ENCODE peak calls at places on chromosomes 13 and 19, in seven cellular contexts. One of them, this sample, is unnamed.

GRCh38 chr13:94157705-94158218 is 321.7 kb downstream of the DCT start:
- DNase-seq in PC-3: no peak
- DNase-seq in NB4: no peak
- DNase-seq in right cardiac atrium: no peak
- DNase-seq in BE2C: no peak
- DNase-seq in Peyer's patch: no peak
- DNase-seq in PC-9: no peak
- DNase-seq in this sample: no peak

GRCh38 chr13:76000131-76000530 is 364.0 kb downstream of the LMO7 start:
- DNase-seq in NB4: peak; percentile 41
- DNase-seq in PC-3: no peak
- DNase-seq in PC-9: no peak
- DNase-seq in Peyer's patch: no peak
- DNase-seq in BE2C: no peak
- DNase-seq in right cardiac atrium: no peak
- DNase-seq in this sample: no peak

GRCh38 chr13:97892717-97893116 is 60.8 kb upstream of the IPO5 start:
- DNase-seq in NB4: no peak
- DNase-seq in right cardiac atrium: no peak
- DNase-seq in PC-3: peak; percentile 41
- DNase-seq in PC-9: no peak
- DNase-seq in BE2C: no peak
- DNase-seq in Peyer's patch: no peak
- DNase-seq in this sample: no peak

GRCh38 chr13:26558074-26558805 is 757 bp downstream of the WASF3 start:
- DNase-seq in NB4: no peak
- DNase-seq in Peyer's patch: no peak
- DNase-seq in BE2C: no peak
- DNase-seq in PC-3: no peak
- DNase-seq in PC-9: no peak
- DNase-seq in right cardiac atrium: peak; percentile 33
- DNase-seq in this sample: no peak

GRCh38 chr13:65912516-65912915 is 1317.6 kb downstream of the PCDH9 start:
- DNase-seq in right cardiac atrium: no peak
- DNase-seq in Peyer's patch: no peak
- DNase-seq in BE2C: no peak
- DNase-seq in PC-9: no peak
- DNase-seq in PC-3: no peak
- DNase-seq in NB4: no peak
- DNase-seq in this sample: no peak

GRCh38 chr13:71412231-71412630 is 454.8 kb downstream of the DACH1 start:
- DNase-seq in right cardiac atrium: no peak
- DNase-seq in Peyer's patch: no peak
- DNase-seq in PC-9: no peak
- DNase-seq in PC-3: no peak
- DNase-seq in NB4: no peak
- DNase-seq in BE2C: no peak
- DNase-seq in this sample: no peak

GRCh38 chr19:2043864-2044708 is 7.0 kb downstream of the MKNK2 start:
- DNase-seq in BE2C: no peak
- DNase-seq in PC-3: no peak
- DNase-seq in PC-9: no peak
- DNase-seq in Peyer's patch: peak; percentile 54
- DNase-seq in NB4: no peak
- DNase-seq in right cardiac atrium: no peak
- DNase-seq in this sample: no peak

GRCh38 chr13:29396446-29396845 is 199.0 kb downstream of the SLC7A1 start:
- DNase-seq in Peyer's patch: no peak
- DNase-seq in right cardiac atrium: no peak
- DNase-seq in PC-9: no peak
- DNase-seq in NB4: no peak
- DNase-seq in BE2C: no peak
- DNase-seq in PC-3: no peak
- DNase-seq in this sample: no peak

GRCh38 chr19:51469162-51469561 is 9.2 kb upstream of the CEACAM18 start:
- DNase-seq in PC-9: no peak
- DNase-seq in BE2C: no peak
- DNase-seq in PC-3: no peak
- DNase-seq in Peyer's patch: no peak
- DNase-seq in NB4: peak; percentile 75
- DNase-seq in right cardiac atrium: no peak
- DNase-seq in this sample: no peak

GRCh38 chr13:66723606-66724005 is 506.5 kb downstream of the PCDH9 start:
- DNase-seq in Peyer's patch: no peak
- DNase-seq in NB4: no peak
- DNase-seq in BE2C: no peak
- DNase-seq in PC-3: no peak
- DNase-seq in right cardiac atrium: no peak
- DNase-seq in PC-9: no peak
- DNase-seq in this sample: no peak

GRCh38 chr19:36142046-36142445 is 2.2 kb downstream of the CAPNS1 start:
- DNase-seq in BE2C: no peak
- DNase-seq in right cardiac atrium: no peak
- DNase-seq in PC-9: no peak
- DNase-seq in PC-3: no peak
- DNase-seq in NB4: no peak
- DNase-seq in Peyer's patch: no peak
- DNase-seq in this sample: no peak
- H3K4me3 ChIP-seq in BE2C: no peak overlapping the region
- H3K4me3 ChIP-seq in right cardiac atrium: no peak overlapping the region
- H3K4me3 ChIP-seq in PC-9: no peak overlapping the region
- H3K4me3 ChIP-seq in PC-3: no peak overlapping the region
- H3K4me3 ChIP-seq in NB4: no peak overlapping the region
- H3K4me3 ChIP-seq in Peyer's patch: no peak overlapping the region
- H3K4me3 ChIP-seq in this sample: no peak overlapping the region

GRCh38 chr19:11577451-11578341 is at the start of gene ACP5:
- DNase-seq in PC-3: no peak
- DNase-seq in BE2C: peak; percentile 32
- DNase-seq in right cardiac atrium: no peak
- DNase-seq in NB4: no peak
- DNase-seq in Peyer's patch: no peak
- DNase-seq in PC-9: no peak
- DNase-seq in this sample: no peak
- H3K4me3 ChIP-seq in PC-3: no peak within 1 kb of the TSS
- H3K4me3 ChIP-seq in BE2C: peak within 1 kb of the TSS; percentile 14
- H3K4me3 ChIP-seq in right cardiac atrium: peak within 1 kb of the TSS; percentile 3
- H3K4me3 ChIP-seq in NB4: no peak within 1 kb of the TSS
- H3K4me3 ChIP-seq in Peyer's patch: peak within 1 kb of the TSS; percentile 59
- H3K4me3 ChIP-seq in PC-9: no peak within 1 kb of the TSS
- H3K4me3 ChIP-seq in this sample: peak within 1 kb of the TSS; percentile 32

GRCh38 chr19:38395381-38396127 is 7.1 kb downstream of the SPRED3 start:
- DNase-seq in PC-9: no peak
- DNase-seq in Peyer's patch: no peak
- DNase-seq in right cardiac atrium: no peak
- DNase-seq in NB4: no peak
- DNase-seq in PC-3: no peak
- DNase-seq in BE2C: no peak
- DNase-seq in this sample: peak; percentile 56

GRCh38 chr19:38389957-38390924 is 1.7 kb downstream of the SPRED3 start:
- DNase-seq in PC-9: no peak
- DNase-seq in right cardiac atrium: no peak
- DNase-seq in PC-3: no peak
- DNase-seq in BE2C: no peak
- DNase-seq in NB4: no peak
- DNase-seq in Peyer's patch: peak; percentile 38
- DNase-seq in this sample: no peak

GRCh38 chr19:38391911-38392464 is 3.5 kb downstream of the SPRED3 start:
- DNase-seq in PC-9: no peak
- DNase-seq in BE2C: no peak
- DNase-seq in Peyer's patch: peak; percentile 40
- DNase-seq in right cardiac atrium: no peak
- DNase-seq in NB4: no peak
- DNase-seq in PC-3: no peak
- DNase-seq in this sample: no peak

GRCh38 chr19:38392707-38393308 is 4.3 kb downstream of the SPRED3 start:
- DNase-seq in right cardiac atrium: no peak
- DNase-seq in PC-3: peak; percentile 10
- DNase-seq in NB4: no peak
- DNase-seq in PC-9: no peak
- DNase-seq in BE2C: no peak
- DNase-seq in Peyer's patch: peak; percentile 61
- DNase-seq in this sample: no peak

DNA sequence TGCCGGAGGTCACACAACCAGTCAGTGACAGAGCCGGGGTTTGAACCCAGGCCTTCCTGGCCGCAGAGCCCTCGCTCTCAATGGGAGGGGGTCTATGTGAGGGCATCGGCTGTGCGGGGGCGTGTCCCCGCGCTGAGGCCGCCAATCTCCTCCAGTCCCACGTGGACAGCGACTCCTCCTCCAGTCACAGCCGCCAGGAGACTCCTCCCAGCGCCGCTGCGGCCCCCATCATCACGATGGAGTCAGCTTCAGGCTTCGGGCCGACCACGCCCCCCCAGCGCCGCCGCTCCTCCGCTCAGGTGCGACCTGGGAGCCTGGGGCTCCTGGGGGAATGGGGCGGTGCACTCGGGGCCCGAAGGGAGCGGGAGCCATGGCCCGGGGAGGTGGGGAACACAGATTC is 6.0 kb downstream of the SPRED3 start:
- DNase-seq in right cardiac atrium: no peak
- DNase-seq in NB4: no peak
- DNase-seq in Peyer's patch: peak; percentile 59
- DNase-seq in BE2C: no peak
- DNase-seq in PC-3: no peak
- DNase-seq in PC-9: no peak
- DNase-seq in this sample: peak; percentile 78
- H3K4me3 ChIP-seq in right cardiac atrium: no peak overlapping the region
- H3K4me3 ChIP-seq in NB4: no peak overlapping the region
- H3K4me3 ChIP-seq in Peyer's patch: peak overlapping the region; percentile 44
- H3K4me3 ChIP-seq in BE2C: no peak overlapping the region
- H3K4me3 ChIP-seq in PC-3: no peak overlapping the region
- H3K4me3 ChIP-seq in PC-9: no peak overlapping the region
- H3K4me3 ChIP-seq in this sample: no peak overlapping the region

DNA sequence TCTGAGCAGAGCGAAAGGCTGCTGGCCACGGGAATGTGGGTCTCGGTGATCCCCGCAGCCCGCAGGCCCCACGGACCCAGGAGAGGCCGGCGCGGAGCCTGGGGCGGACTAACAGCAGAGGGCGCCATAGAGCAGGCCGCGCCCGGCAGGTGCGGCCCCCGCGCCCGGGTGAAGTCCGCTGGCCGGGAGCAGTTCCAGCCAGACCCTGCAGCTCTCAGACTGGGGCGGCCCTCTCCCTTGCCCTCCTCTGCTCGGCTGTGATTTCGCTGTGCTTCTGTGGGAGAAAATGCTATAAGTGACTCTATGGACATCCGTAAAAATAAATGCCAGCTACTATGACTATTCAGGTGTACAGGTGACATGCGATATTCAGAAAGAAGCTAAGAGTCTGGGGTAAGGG is 37.7 kb downstream of the GSX1 start:
- DNase-seq in PC-9: no peak
- DNase-seq in PC-3: peak; percentile 57
- DNase-seq in BE2C: peak; percentile 77
- DNase-seq in Peyer's patch: peak; percentile 82
- DNase-seq in right cardiac atrium: peak; percentile 34
- DNase-seq in NB4: peak; percentile 73
- DNase-seq in this sample: peak; percentile 41
- H3K4me3 ChIP-seq in PC-9: no peak overlapping the region
- H3K4me3 ChIP-seq in PC-3: peak overlapping the region; percentile 23
- H3K4me3 ChIP-seq in BE2C: peak overlapping the region; percentile 24
- H3K4me3 ChIP-seq in Peyer's patch: peak overlapping the region; percentile 12
- H3K4me3 ChIP-seq in right cardiac atrium: no peak overlapping the region
- H3K4me3 ChIP-seq in NB4: peak overlapping the region; percentile 54
- H3K4me3 ChIP-seq in this sample: no peak overlapping the region

GRCh38 chr19:3575949-3576673 is 3.4 kb downstream of the HMG20B start:
- DNase-seq in PC-9: no peak
- DNase-seq in NB4: no peak
- DNase-seq in right cardiac atrium: no peak
- DNase-seq in PC-3: no peak
- DNase-seq in Peyer's patch: no peak
- DNase-seq in BE2C: no peak
- DNase-seq in this sample: no peak
- H3K4me3 ChIP-seq in PC-9: no peak overlapping the region
- H3K4me3 ChIP-seq in NB4: no peak overlapping the region
- H3K4me3 ChIP-seq in right cardiac atrium: no peak overlapping the region
- H3K4me3 ChIP-seq in PC-3: no peak overlapping the region
- H3K4me3 ChIP-seq in Peyer's patch: peak overlapping the region; percentile 47
- H3K4me3 ChIP-seq in BE2C: peak overlapping the region; percentile 53
- H3K4me3 ChIP-seq in this sample: no peak overlapping the region

GRCh38 chr19:55387736-55388497 is 2.2 kb downstream of the RPL28 start:
- DNase-seq in NB4: no peak
- DNase-seq in PC-9: no peak
- DNase-seq in right cardiac atrium: no peak
- DNase-seq in Peyer's patch: no peak
- DNase-seq in BE2C: no peak
- DNase-seq in PC-3: no peak
- DNase-seq in this sample: no peak
- H3K4me3 ChIP-seq in NB4: peak overlapping the region; percentile 95
- H3K4me3 ChIP-seq in PC-9: peak overlapping the region; percentile 88
- H3K4me3 ChIP-seq in right cardiac atrium: no peak overlapping the region
- H3K4me3 ChIP-seq in Peyer's patch: peak overlapping the region; percentile 84
- H3K4me3 ChIP-seq in BE2C: peak overlapping the region; percentile 86
- H3K4me3 ChIP-seq in PC-3: peak overlapping the region; percentile 98
- H3K4me3 ChIP-seq in this sample: peak overlapping the region; percentile 90

GRCh38 chr13:23086951-23087350 is 93.8 kb upstream of the SGCG start:
- DNase-seq in NB4: no peak
- DNase-seq in PC-9: no peak
- DNase-seq in PC-3: no peak
- DNase-seq in Peyer's patch: no peak
- DNase-seq in BE2C: no peak
- DNase-seq in right cardiac atrium: no peak
- DNase-seq in this sample: no peak
- H3K4me3 ChIP-seq in NB4: no peak overlapping the region
- H3K4me3 ChIP-seq in PC-9: no peak overlapping the region
- H3K4me3 ChIP-seq in PC-3: no peak overlapping the region
- H3K4me3 ChIP-seq in Peyer's patch: no peak overlapping the region
- H3K4me3 ChIP-seq in BE2C: no peak overlapping the region
- H3K4me3 ChIP-seq in right cardiac atrium: no peak overlapping the region
- H3K4me3 ChIP-seq in this sample: no peak overlapping the region

GRCh38 chr19:17322854-17323253 is 11.8 kb downstream of the ANO8 start:
- DNase-seq in PC-3: no peak
- DNase-seq in PC-9: no peak
- DNase-seq in right cardiac atrium: no peak
- DNase-seq in BE2C: no peak
- DNase-seq in Peyer's patch: no peak
- DNase-seq in NB4: no peak
- DNase-seq in this sample: no peak

GRCh38 chr19:17323274-17323972 is 11.2 kb downstream of the ANO8 start:
- DNase-seq in BE2C: no peak
- DNase-seq in PC-9: no peak
- DNase-seq in NB4: no peak
- DNase-seq in Peyer's patch: no peak
- DNase-seq in PC-3: no peak
- DNase-seq in right cardiac atrium: no peak
- DNase-seq in this sample: no peak

GRCh38 chr19:17325133-17325532 is 9.5 kb downstream of the ANO8 start:
- DNase-seq in PC-3: no peak
- DNase-seq in PC-9: no peak
- DNase-seq in right cardiac atrium: no peak
- DNase-seq in NB4: no peak
- DNase-seq in BE2C: no peak
- DNase-seq in Peyer's patch: no peak
- DNase-seq in this sample: no peak

GRCh38 chr19:17324357-17325114 is 10.1 kb downstream of the ANO8 start:
- DNase-seq in NB4: no peak
- DNase-seq in PC-9: no peak
- DNase-seq in PC-3: no peak
- DNase-seq in BE2C: no peak
- DNase-seq in Peyer's patch: no peak
- DNase-seq in right cardiac atrium: no peak
- DNase-seq in this sample: no peak

DNA sequence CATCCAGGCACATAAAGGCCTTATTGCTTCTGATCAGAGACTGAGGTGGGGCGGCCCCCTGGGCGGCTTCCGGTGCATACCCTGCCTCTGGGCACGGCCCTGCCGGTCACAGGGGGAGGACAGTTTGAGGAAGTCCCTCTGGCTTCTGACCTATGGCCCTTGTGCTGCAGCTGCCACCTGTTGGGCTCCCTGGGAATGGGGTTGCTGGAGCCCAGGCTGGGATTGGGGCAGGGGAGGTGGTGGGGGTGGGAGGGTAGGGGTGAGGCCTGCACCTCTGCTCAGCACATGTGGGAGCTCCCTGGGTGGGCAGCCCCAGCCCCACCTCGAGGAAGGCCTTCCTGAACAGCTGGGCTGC is 10.7 kb downstream of the ANO8 start:
- DNase-seq in Peyer's patch: no peak
- DNase-seq in BE2C: no peak
- DNase-seq in NB4: no peak
- DNase-seq in PC-3: no peak
- DNase-seq in PC-9: no peak
- DNase-seq in right cardiac atrium: no peak
- DNase-seq in this sample: no peak
- H3K4me3 ChIP-seq in Peyer's patch: no peak overlapping the region
- H3K4me3 ChIP-seq in BE2C: peak overlapping the region; percentile 28
- H3K4me3 ChIP-seq in NB4: no peak overlapping the region
- H3K4me3 ChIP-seq in PC-3: no peak overlapping the region
- H3K4me3 ChIP-seq in PC-9: no peak overlapping the region
- H3K4me3 ChIP-seq in right cardiac atrium: no peak overlapping the region
- H3K4me3 ChIP-seq in this sample: no peak overlapping the region